ENCODE peak calls at places on chromosomes 4 and X, in five cellular contexts. One of them, this sample, is unnamed.

GRCh38 chrX:39725928-39726619 is 371.7 kb downstream of the BCOR start:
- DNase-seq in K562: no peak
- DNase-seq in HL-60: no peak
- DNase-seq in sigmoid colon: peak
- DNase-seq in stomach: no peak
- DNase-seq in this sample: no peak

GRCh38 chr4:41859106-41859505 is 76.1 kb upstream of the TMEM33 start:
- DNase-seq in K562: no peak
- DNase-seq in HL-60: no peak
- DNase-seq in sigmoid colon: no peak
- DNase-seq in stomach: no peak
- DNase-seq in this sample: no peak

GRCh38 chr4:31041385-31041784 is 321.2 kb downstream of the PCDH7 start:
- DNase-seq in K562: no peak
- DNase-seq in HL-60: no peak
- DNase-seq in sigmoid colon: no peak
- DNase-seq in stomach: no peak
- DNase-seq in this sample: no peak

GRCh38 chrX:120115438-120115963 is at the start of gene RHOXF1:
- DNase-seq in K562: no peak
- DNase-seq in HL-60: no peak
- DNase-seq in sigmoid colon: no peak
- DNase-seq in stomach: no peak
- DNase-seq in this sample: no peak

GRCh38 chrX:145923376-145923775 is 105.7 kb downstream of the SLITRK2 start:
- DNase-seq in K562: no peak
- DNase-seq in HL-60: no peak
- DNase-seq in sigmoid colon: no peak
- DNase-seq in stomach: no peak
- DNase-seq in this sample: no peak

GRCh38 chr4:80045831-80046230 is 27.2 kb downstream of the ANTXR2 start:
- DNase-seq in K562: no peak
- DNase-seq in HL-60: no peak
- DNase-seq in sigmoid colon: no peak
- DNase-seq in stomach: no peak
- DNase-seq in this sample: no peak

GRCh38 chr4:99943904-99944437 is 2.4 kb downstream of the DNAJB14 start:
- DNase-seq in K562: no peak
- DNase-seq in HL-60: no peak
- DNase-seq in sigmoid colon: no peak
- DNase-seq in stomach: no peak
- DNase-seq in this sample: no peak

GRCh38 chrX:133018229-133018628 is 59.8 kb upstream of the HS6ST2 start:
- DNase-seq in K562: no peak
- DNase-seq in HL-60: no peak
- DNase-seq in sigmoid colon: no peak
- DNase-seq in stomach: no peak
- DNase-seq in this sample: no peak

GRCh38 chrX:105738162-105738561 is 84.2 kb upstream of the NRK start:
- DNase-seq in K562: no peak
- DNase-seq in HL-60: no peak
- DNase-seq in sigmoid colon: no peak
- DNase-seq in stomach: no peak
- DNase-seq in this sample: no peak

GRCh38 chr4:74228691-74229640 is 71.0 kb downstream of the MTHFD2L start:
- DNase-seq in K562: peak
- DNase-seq in HL-60: peak
- DNase-seq in sigmoid colon: peak
- DNase-seq in stomach: peak
- DNase-seq in this sample: peak

GRCh38 chrX:73977542-73978169 is 326.3 kb upstream of the ZCCHC13 start:
- DNase-seq in K562: no peak
- DNase-seq in HL-60: no peak
- DNase-seq in sigmoid colon: no peak
- DNase-seq in stomach: no peak
- DNase-seq in this sample: no peak

GRCh38 chr4:187020681-187021080 is 297.0 kb upstream of the FAT1 start:
- DNase-seq in K562: no peak
- DNase-seq in HL-60: no peak
- DNase-seq in sigmoid colon: no peak
- DNase-seq in stomach: no peak
- DNase-seq in this sample: no peak

GRCh38 chr4:36260714-36261113 is 16.4 kb upstream of the ARAP2 start:
- DNase-seq in K562: no peak
- DNase-seq in HL-60: no peak
- DNase-seq in sigmoid colon: no peak
- DNase-seq in stomach: no peak
- DNase-seq in this sample: no peak

GRCh38 chr4:156939801-156940200 is 31.8 kb downstream of the PDGFC start:
- DNase-seq in K562: no peak
- DNase-seq in HL-60: no peak
- DNase-seq in sigmoid colon: no peak
- DNase-seq in stomach: no peak
- DNase-seq in this sample: no peak

GRCh38 chr4:8117278-8117682 is 41.3 kb downstream of the ABLIM2 start:
- DNase-seq in K562: peak
- DNase-seq in HL-60: peak
- DNase-seq in sigmoid colon: no peak
- DNase-seq in stomach: peak
- DNase-seq in this sample: no peak

GRCh38 chr4:53779025-53779424 is 187.7 kb upstream of the LNX1 start:
- DNase-seq in K562: no peak
- DNase-seq in HL-60: no peak
- DNase-seq in sigmoid colon: no peak
- DNase-seq in stomach: no peak
- DNase-seq in this sample: no peak

GRCh38 chr4:150501983-150502382 is 80.0 kb upstream of the MAB21L2 start:
- DNase-seq in K562: no peak
- DNase-seq in HL-60: no peak
- DNase-seq in sigmoid colon: no peak
- DNase-seq in stomach: no peak
- DNase-seq in this sample: no peak

GRCh38 chr4:40228497-40229365 is 31.9 kb downstream of the RHOH start:
- DNase-seq in K562: peak
- DNase-seq in HL-60: no peak
- DNase-seq in sigmoid colon: no peak
- DNase-seq in stomach: no peak
- DNase-seq in this sample: no peak

GRCh38 chrX:109776986-109777385 is 43.9 kb upstream of the ACSL4 start:
- DNase-seq in K562: no peak
- DNase-seq in HL-60: no peak
- DNase-seq in sigmoid colon: no peak
- DNase-seq in stomach: no peak
- DNase-seq in this sample: no peak

GRCh38 chr4:94390804-94391410 is 48.3 kb upstream of the HPGDS start:
- DNase-seq in K562: peak
- DNase-seq in HL-60: peak
- DNase-seq in sigmoid colon: no peak
- DNase-seq in stomach: no peak
- DNase-seq in this sample: no peak

GRCh38 chrX:10414872-10415703 is 205.3 kb downstream of the MID1 start:
- DNase-seq in K562: no peak
- DNase-seq in HL-60: no peak
- DNase-seq in sigmoid colon: no peak
- DNase-seq in stomach: no peak
- DNase-seq in this sample: no peak

GRCh38 chr4:95638920-95639501 is 90.2 kb upstream of the UNC5C start:
- DNase-seq in K562: no peak
- DNase-seq in HL-60: no peak
- DNase-seq in sigmoid colon: no peak
- DNase-seq in stomach: no peak
- DNase-seq in this sample: no peak

GRCh38 chrX:37871626-37872302 is 24.4 kb upstream of the DYNLT3 start:
- DNase-seq in K562: peak
- DNase-seq in HL-60: no peak
- DNase-seq in sigmoid colon: no peak
- DNase-seq in stomach: peak
- DNase-seq in this sample: peak

GRCh38 chrX:45788315-45788714 is 587.6 kb upstream of the DIPK2B start:
- DNase-seq in K562: no peak
- DNase-seq in HL-60: no peak
- DNase-seq in sigmoid colon: no peak
- DNase-seq in stomach: no peak
- DNase-seq in this sample: no peak

GRCh38 chr4:185165605-185166063 is 22.6 kb downstream of the SLC25A4 start:
- DNase-seq in K562: no peak
- DNase-seq in HL-60: peak
- DNase-seq in sigmoid colon: no peak
- DNase-seq in stomach: no peak
- DNase-seq in this sample: no peak

GRCh38 chrX:150863191-150863590 is 35.3 kb downstream of the CD99L2 start:
- DNase-seq in K562: no peak
- DNase-seq in HL-60: no peak
- DNase-seq in sigmoid colon: no peak
- DNase-seq in stomach: no peak
- DNase-seq in this sample: no peak

GRCh38 chrX:150868625-150869024 is 29.8 kb downstream of the CD99L2 start:
- DNase-seq in K562: no peak
- DNase-seq in HL-60: no peak
- DNase-seq in sigmoid colon: no peak
- DNase-seq in stomach: no peak
- DNase-seq in this sample: no peak

GRCh38 chrX:150869450-150869849 is 29.0 kb downstream of the CD99L2 start:
- DNase-seq in K562: no peak
- DNase-seq in HL-60: no peak
- DNase-seq in sigmoid colon: no peak
- DNase-seq in stomach: no peak
- DNase-seq in this sample: no peak

GRCh38 chrX:150870059-150870458 is 28.4 kb downstream of the CD99L2 start:
- DNase-seq in K562: no peak
- DNase-seq in HL-60: no peak
- DNase-seq in sigmoid colon: no peak
- DNase-seq in stomach: no peak
- DNase-seq in this sample: no peak

DNA sequence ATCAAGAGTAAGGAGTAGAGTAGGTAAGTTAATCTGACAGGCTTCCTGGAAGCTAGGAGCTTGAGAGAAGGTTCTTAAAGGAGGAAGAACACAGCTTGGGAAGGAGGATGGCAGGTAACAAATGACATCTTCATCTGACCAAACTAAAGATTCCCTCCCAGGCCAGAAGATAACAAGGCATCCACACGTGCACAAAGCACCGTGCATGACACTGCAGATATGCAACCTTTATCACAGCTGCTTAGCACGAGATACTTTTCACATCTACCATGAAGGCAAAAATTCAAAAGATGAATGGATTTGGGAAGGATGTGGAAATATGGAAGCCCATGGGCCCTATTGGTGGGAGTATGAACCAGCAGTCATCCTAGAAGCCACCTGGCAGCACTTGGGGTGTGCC is 34.3 kb downstream of the CD99L2 start:
- DNase-seq in K562: no peak
- DNase-seq in HL-60: no peak
- DNase-seq in sigmoid colon: no peak
- DNase-seq in stomach: no peak
- DNase-seq in this sample: no peak
- TF ChIP-seq POLR2AphosphoS5 in K562: no peak
- TF ChIP-seq POLR2AphosphoS5 in HL-60: no peak
- TF ChIP-seq POLR2AphosphoS5 in sigmoid colon: no peak
- TF ChIP-seq POLR2AphosphoS5 in stomach: no peak
- TF ChIP-seq POLR2AphosphoS5 in this sample: no peak

GRCh38 chr4:82489076-82489475 is 58.7 kb downstream of the ENOPH1 start:
- DNase-seq in K562: no peak
- DNase-seq in HL-60: no peak
- DNase-seq in sigmoid colon: no peak
- DNase-seq in stomach: no peak
- DNase-seq in this sample: no peak

GRCh38 chr4:82496349-82496748 is 65.4 kb downstream of the TMEM150C start:
- DNase-seq in K562: no peak
- DNase-seq in HL-60: no peak
- DNase-seq in sigmoid colon: no peak
- DNase-seq in stomach: no peak
- DNase-seq in this sample: no peak

GRCh38 chr4:82489987-82490386 is 59.6 kb downstream of the ENOPH1 start:
- DNase-seq in K562: no peak
- DNase-seq in HL-60: no peak
- DNase-seq in sigmoid colon: no peak
- DNase-seq in stomach: no peak
- DNase-seq in this sample: no peak

GRCh38 chr4:82491251-82491960 is 61.0 kb downstream of the ENOPH1 start:
- DNase-seq in K562: no peak
- DNase-seq in HL-60: no peak
- DNase-seq in sigmoid colon: no peak
- DNase-seq in stomach: peak
- DNase-seq in this sample: no peak

DNA sequence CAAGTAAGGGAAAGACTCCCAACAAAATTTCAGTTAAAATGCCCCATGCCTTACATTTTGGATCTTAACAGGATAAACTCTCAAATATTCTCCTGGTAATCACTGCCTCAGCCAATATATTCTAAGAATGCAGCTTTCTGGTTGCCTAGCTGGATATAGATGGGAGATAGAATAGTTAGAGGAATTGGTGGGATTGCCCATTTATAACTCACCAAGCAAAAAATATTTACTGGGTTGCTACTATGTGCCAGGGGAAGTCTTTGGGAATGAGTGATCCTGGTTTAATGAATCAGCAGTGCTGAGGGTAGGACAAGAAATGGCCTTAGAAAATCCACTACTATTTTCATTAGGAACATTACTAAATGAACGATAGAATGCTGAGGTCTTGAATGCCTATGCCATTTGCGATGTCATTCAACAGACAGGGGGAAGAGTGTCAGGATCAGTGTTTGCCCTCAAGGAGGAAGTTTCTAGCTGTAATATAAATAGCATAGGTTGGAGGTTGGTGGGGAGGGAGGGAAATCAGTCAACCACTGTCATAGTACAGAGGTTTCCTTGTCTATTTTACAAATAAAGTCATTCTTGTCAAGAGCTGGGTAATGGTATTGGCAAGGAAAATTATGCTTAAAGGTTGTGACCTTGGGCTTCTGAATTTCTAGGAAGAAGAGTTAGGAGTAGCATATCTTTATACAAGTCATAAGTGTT is 63.5 kb downstream of the ENOPH1 start:
- DNase-seq in K562: no peak
- DNase-seq in HL-60: peak
- DNase-seq in sigmoid colon: no peak
- DNase-seq in stomach: no peak
- DNase-seq in this sample: no peak
- TF ChIP-seq CTCF in K562: no peak
- TF ChIP-seq CTCF in HL-60: no peak
- TF ChIP-seq CTCF in sigmoid colon: no peak
- TF ChIP-seq CTCF in stomach: no peak
- TF ChIP-seq CTCF in this sample: no peak

DNA sequence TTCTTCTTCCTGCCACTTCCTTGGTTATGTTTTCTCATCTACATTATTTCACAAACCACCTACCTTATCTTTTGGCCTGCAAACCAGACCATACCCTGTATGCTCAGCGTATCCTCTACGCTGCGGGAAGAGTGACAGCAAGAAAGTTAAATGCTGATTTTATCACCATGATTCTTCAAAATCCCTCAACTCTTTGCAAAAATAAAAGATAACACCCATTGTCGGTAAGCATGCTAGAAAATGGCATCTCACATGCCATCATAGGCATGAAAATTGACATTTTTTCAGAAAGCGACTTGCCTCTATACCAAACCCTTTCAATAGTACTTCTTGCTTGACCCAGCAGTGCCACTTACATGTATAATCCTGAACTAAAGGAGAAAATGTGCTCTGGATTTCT is 102.0 kb downstream of the HPGD start:
- DNase-seq in K562: no peak
- DNase-seq in HL-60: no peak
- DNase-seq in sigmoid colon: no peak
- DNase-seq in stomach: no peak
- DNase-seq in this sample: no peak
- H3K4me3 ChIP-seq in K562: no peak
- H3K4me3 ChIP-seq in HL-60: no peak
- H3K4me3 ChIP-seq in sigmoid colon: no peak
- H3K4me3 ChIP-seq in stomach: no peak
- H3K4me3 ChIP-seq in this sample: no peak

GRCh38 chrX:97616883-97617510 is 733.3 kb downstream of the RPA4 start:
- DNase-seq in K562: no peak
- DNase-seq in HL-60: no peak
- DNase-seq in sigmoid colon: no peak
- DNase-seq in stomach: no peak
- DNase-seq in this sample: no peak
- TF ChIP-seq POLR2AphosphoS5 in K562: no peak
- TF ChIP-seq POLR2AphosphoS5 in HL-60: no peak
- TF ChIP-seq POLR2AphosphoS5 in sigmoid colon: no peak
- TF ChIP-seq POLR2AphosphoS5 in stomach: no peak
- TF ChIP-seq POLR2AphosphoS5 in this sample: no peak